ENCODE peak calls at places on chromosomes 2 and 18, in four cellular contexts. Q is H1, V is K562, C is HepG2. Z is an unnamed sample.

GRCh38 chr2:60213865-60214657 is 339.4 kb downstream of the BCL11A start:
- DNase-seq in C (no peak), Q (no peak), V (no peak), Z (no peak)

GRCh38 chr18:7847988-7848387 is 280.9 kb downstream of the PTPRM start:
- DNase-seq in V (no peak), C (no peak), Q (no peak), Z (no peak)

GRCh38 chr2:113707106-113707505 is 49.3 kb downstream of the SLC35F5 start:
- DNase-seq in C (peak), Q (no peak), V (no peak), Z (no peak)

GRCh38 chr2:168118733-168119518 is 128.5 kb downstream of the STK39 start:
- DNase-seq in V (peak), Q (peak), C (peak), Z (no peak)

GRCh38 chr2:175806115-175806470 is 196.0 kb downstream of the LNPK start:
- DNase-seq in V (no peak), C (no peak), Q (no peak), Z (no peak)

GRCh38 chr2:37689751-37690150 is 18.3 kb upstream of the CDC42EP3 start:
- DNase-seq in Q (no peak), C (no peak), V (no peak), Z (no peak)

GRCh38 chr18:11500153-11501122 is 109.0 kb upstream of the SLC35G4 start:
- DNase-seq in Q (no peak), V (no peak), C (peak), Z (peak)

GRCh38 chr2:46187112-46187618 is 110.0 kb upstream of the EPAS1 start:
- DNase-seq in V (no peak), Q (no peak), C (peak), Z (peak)

GRCh38 chr2:194464964-194465638 is 1191.9 kb upstream of the SLC39A10 start:
- DNase-seq in Q (no peak), C (no peak), V (no peak), Z (no peak)

GRCh38 chr2:62794791-62795190 is 89.3 kb downstream of the EHBP1 start:
- DNase-seq in V (no peak), C (peak), Q (no peak), Z (no peak)

GRCh38 chr2:137813176-137813575 is 151.1 kb upstream of the HNMT start:
- DNase-seq in V (no peak), Q (no peak), C (no peak), Z (no peak)

GRCh38 chr2:50492452-50492851 is 539.5 kb downstream of the NRXN1 start:
- DNase-seq in C (peak), Q (no peak), V (peak), Z (peak)

GRCh38 chr2:106161938-106162814 is 31.9 kb downstream of the UXS1 start:
- DNase-seq in Q (no peak), V (no peak), C (no peak), Z (no peak)

GRCh38 chr2:237441605-237442004 is 27.6 kb upstream of the COL6A3 start:
- DNase-seq in C (no peak), Q (no peak), V (no peak), Z (no peak)

GRCh38 chr2:237437566-237437965 is 23.6 kb upstream of the COL6A3 start:
- DNase-seq in V (no peak), Q (no peak), C (no peak), Z (no peak)

GRCh38 chr2:237438082-237438925 is 24.3 kb upstream of the COL6A3 start:
- DNase-seq in C (no peak), V (no peak), Q (peak), Z (no peak)

GRCh38 chr2:237444026-237444425 is 30.1 kb upstream of the COL6A3 start:
- DNase-seq in Q (no peak), C (no peak), V (no peak), Z (no peak)

GRCh38 chr2:237440819-237441281 is 26.9 kb upstream of the COL6A3 start:
- DNase-seq in V (no peak), Q (no peak), C (no peak), Z (no peak)
- TF ChIP-seq CBX5 in V (no peak), Q (no peak), C (no peak), Z (no peak)

GRCh38 chr2:160932960-160933359 is 227.3 kb upstream of the TANK start:
- DNase-seq in V (no peak), Q (no peak), C (peak), Z (no peak)
- TF ChIP-seq SRF in V (no peak), Q (no peak), C (no peak), Z (no peak)

GRCh38 chr2:209579236-209579749 is 155.4 kb downstream of the MAP2 start:
- DNase-seq in C (no peak), V (no peak), Q (peak), Z (no peak)
- TF ChIP-seq KDM1A in C (no peak), V (no peak), Q (no peak), Z (no peak)

DNA sequence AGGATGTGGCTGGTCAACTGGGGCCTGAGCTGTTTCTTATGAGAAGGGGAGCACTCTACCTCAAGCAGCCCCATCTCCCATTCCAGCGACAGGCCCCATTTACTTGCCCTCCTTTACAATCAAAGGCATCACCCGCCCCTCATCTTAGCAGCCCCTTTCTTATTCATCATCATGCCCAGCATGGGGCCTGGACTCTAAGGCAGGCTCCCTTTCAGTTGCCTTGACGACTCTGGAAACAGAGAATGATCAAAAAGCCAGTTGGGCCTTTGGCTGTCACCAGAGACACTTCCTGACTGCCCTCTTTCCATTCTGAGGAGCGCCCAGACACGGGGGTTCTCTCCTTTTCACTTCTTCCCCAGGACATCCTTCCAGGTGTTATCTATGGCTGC is 11.2 kb downstream of the CELF4 start:
- DNase-seq in Q (peak), V (no peak), C (no peak), Z (no peak)
- TF ChIP-seq CBX5 in Q (no peak), V (no peak), C (no peak), Z (no peak)

GRCh38 chr2:178521304-178522150 is 41.3 kb downstream of the PLEKHA3 start:
- DNase-seq in C (no peak), V (no peak), Q (no peak), Z (no peak)
- TF ChIP-seq SRF in C (no peak), V (no peak), Q (no peak), Z (no peak)

GRCh38 chr2:132670104-132670960 is at the start of gene LYPD1:
- DNase-seq in V (no peak), Q (peak), C (no peak), Z (no peak)
- TF ChIP-seq KDM1A in V (no peak), Q (no peak), C (no peak), Z (no peak)

DNA sequence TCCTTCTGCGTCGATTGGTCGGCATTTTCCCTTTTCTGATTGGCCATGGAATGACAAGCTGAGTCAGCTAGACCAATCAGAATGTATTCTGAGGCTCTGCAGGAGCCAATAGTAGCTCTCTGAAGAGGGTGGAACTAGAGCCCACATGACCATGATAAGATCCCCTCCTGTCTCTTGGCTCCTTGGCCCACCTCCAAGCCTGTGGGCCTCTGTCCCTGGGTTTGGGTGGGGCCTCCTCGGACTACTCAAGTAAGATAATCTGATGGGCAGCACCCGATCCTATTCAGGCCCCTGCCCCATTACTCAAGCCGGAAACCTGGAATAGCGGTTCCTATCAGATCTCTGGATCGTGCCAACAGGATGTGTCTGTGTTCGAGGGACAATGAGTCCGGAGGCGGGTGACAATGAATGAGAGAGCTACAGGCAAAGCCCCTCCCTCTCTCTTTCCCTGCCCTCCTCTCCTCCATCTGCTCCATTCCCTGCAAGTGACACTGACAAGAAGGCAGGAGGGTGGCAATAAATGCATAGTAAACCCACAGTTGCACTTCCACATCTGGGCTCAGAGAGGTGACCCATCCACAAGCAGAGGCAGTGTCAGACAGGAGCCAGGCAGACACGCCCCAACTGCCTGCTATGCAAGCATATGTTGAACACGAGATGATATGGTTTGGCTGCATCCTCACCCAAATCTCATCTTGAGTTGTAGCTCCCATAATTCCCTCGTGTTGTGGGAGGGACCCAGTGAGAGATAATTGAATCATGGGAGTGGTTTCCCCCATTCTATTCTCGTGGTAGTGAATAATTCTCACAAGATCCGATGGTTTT is 114.7 kb downstream of the TNS1 start:
- DNase-seq in Q (no peak), C (no peak), V (peak), Z (no peak)
- TF ChIP-seq CBX5 in Q (no peak), C (no peak), V (no peak), Z (no peak)

GRCh38 chr18:56974141-56974540 is 172.7 kb upstream of the BOD1L2 start:
- DNase-seq in Q (no peak), C (no peak), V (no peak), Z (no peak)

GRCh38 chr18:56973487-56973886 is 173.4 kb upstream of the BOD1L2 start:
- DNase-seq in V (no peak), C (no peak), Q (no peak), Z (no peak)

GRCh38 chr18:56975276-56975675 is 171.6 kb upstream of the BOD1L2 start:
- DNase-seq in C (no peak), V (no peak), Q (no peak), Z (no peak)

GRCh38 chr18:56977771-56978170 is 169.1 kb upstream of the BOD1L2 start:
- DNase-seq in C (no peak), V (no peak), Q (no peak), Z (no peak)

GRCh38 chr18:56977284-56977683 is 169.6 kb upstream of the BOD1L2 start:
- DNase-seq in C (no peak), Q (no peak), V (no peak), Z (no peak)
- TF ChIP-seq SRF in C (no peak), Q (no peak), V (no peak), Z (no peak)

GRCh38 chr2:190948671-190949070 is 65.3 kb downstream of the STAT1 start:
- DNase-seq in Q (no peak), C (no peak), V (no peak), Z (no peak)
- TF ChIP-seq KDM1A in Q (no peak), C (no peak), V (no peak), Z (no peak)

GRCh38 chr2:98772531-98772930 is 41.6 kb upstream of the MGAT4A start:
- DNase-seq in C (no peak), V (no peak), Q (no peak), Z (no peak)

GRCh38 chr2:98769784-98770183 is 38.9 kb upstream of the MGAT4A start:
- DNase-seq in V (no peak), C (peak), Q (no peak), Z (no peak)

GRCh38 chr2:98771771-98772521 is 41.0 kb upstream of the MGAT4A start:
- DNase-seq in C (no peak), Q (no peak), V (no peak), Z (no peak)

GRCh38 chr2:98771264-98771663 is 40.3 kb upstream of the MGAT4A start:
- DNase-seq in Q (no peak), C (no peak), V (no peak), Z (no peak)

DNA sequence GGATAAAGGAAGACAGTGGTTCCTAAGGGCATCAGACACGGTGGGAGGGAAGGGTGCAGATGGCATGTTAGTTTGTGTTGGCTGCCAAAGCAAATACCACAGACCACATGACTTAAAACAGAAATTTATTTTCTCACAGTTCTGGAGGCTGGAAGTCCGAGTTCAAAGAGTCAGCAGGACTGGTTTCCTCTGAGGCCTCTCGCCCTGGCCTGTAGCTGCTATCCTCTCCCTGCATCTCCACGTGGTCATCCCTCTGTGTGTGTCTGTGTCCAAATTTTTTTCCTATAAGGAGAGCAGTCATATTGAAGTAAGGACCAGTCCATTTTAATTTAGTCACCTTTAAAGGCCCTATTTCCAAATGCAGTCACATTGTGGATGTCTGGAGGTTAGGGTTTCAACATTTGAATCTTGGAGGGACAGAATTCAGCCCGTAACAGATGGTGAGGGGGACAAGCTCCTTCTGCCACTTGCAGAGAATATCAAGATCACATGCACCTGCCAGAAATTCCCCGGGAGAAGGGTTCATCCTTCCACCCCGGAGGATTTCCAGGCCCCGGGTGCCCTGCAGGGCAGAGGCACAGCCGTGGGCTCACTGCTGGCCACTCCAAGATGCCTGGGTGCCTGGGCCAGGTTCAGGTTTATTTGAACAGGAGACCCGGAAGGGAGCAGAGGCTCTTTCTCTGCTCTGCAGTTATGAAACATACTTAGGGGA is 38.0 kb upstream of the MGAT4A start:
- DNase-seq in C (peak), V (no peak), Q (no peak), Z (no peak)
- TF ChIP-seq CBX5 in C (peak), V (no peak), Q (no peak), Z (no peak)